ENCODE peak calls at places on chromosome 18, in five cellular contexts. O, I, A, F and Q are unnamed samples.

GRCh38 chr18:37566479-37567060 is 972 bp upstream of the CELF4 start:
- DNase-seq in O (no peak), I (no peak), A (peak), F (no peak), Q (no peak)

GRCh38 chr18:55264108-55264507 is 304.8 kb upstream of the CCDC68 start:
- DNase-seq in O (peak), I (no peak), A (no peak), F (no peak), Q (no peak)

GRCh38 chr18:79548621-79548985 is 131.0 kb upstream of the CTDP1 start:
- DNase-seq in O (no peak), I (no peak), A (no peak), F (no peak), Q (no peak)

GRCh38 chr18:63604791-63605567 is 17.8 kb downstream of the SERPINB13 start:
- DNase-seq in O (peak), I (no peak), A (peak), F (no peak), Q (no peak)

GRCh38 chr18:63213331-63213900 is 106.2 kb downstream of the BCL2 start:
- DNase-seq in O (no peak), I (no peak), A (no peak), F (peak), Q (no peak)

GRCh38 chr18:44638141-44638540 is 42.5 kb upstream of the SETBP1 start:
- DNase-seq in O (no peak), I (no peak), A (no peak), F (no peak), Q (no peak)

GRCh38 chr18:54717673-54718435 is 110.4 kb upstream of the RAB27B start:
- DNase-seq in O (no peak), I (no peak), A (no peak), F (no peak), Q (no peak)

GRCh38 chr18:24456549-24456948 is 3.9 kb upstream of the HRH4 start:
- DNase-seq in O (no peak), I (no peak), A (no peak), F (no peak), Q (no peak)

GRCh38 chr18:42442661-42443060 is 487.6 kb downstream of the PIK3C3 start:
- DNase-seq in O (no peak), I (no peak), A (no peak), F (no peak), Q (no peak)

GRCh38 chr18:59593291-59593717 is 103.9 kb downstream of the CCBE1 start:
- DNase-seq in O (peak), I (no peak), A (peak), F (no peak), Q (no peak)

DNA sequence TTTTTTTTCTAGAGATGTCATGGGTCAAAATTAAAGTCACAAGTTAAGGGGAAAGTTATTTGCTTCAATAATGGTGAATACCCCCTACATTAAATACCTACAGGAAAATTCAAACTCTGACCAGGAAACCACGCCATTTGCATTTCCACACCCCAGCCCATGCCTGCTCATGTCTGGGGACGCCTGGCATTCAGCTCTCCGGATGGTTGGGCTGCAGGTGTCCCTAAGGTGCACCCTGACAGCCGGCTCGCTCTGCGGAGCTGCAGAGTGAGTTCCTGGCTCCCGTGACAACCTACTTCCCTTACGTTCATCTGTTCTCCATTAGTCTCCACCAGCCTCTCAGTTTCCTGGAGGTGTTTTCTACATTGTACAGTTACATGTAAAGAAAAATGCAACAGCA is 122.7 kb upstream of the RIOK3 start:
- DNase-seq in O (no peak), I (no peak), A (no peak), F (no peak), Q (no peak)
- H3K4me3 ChIP-seq in O (no peak), I (no peak), A (no peak), F (no peak), Q (no peak)

GRCh38 chr18:11655605-11655932 is 33.5 kb upstream of the GNAL start:
- DNase-seq in O (no peak), I (no peak), A (no peak), F (no peak), Q (no peak)
- H3K4me3 ChIP-seq in O (no peak), I (peak), A (no peak), F (no peak), Q (no peak)

DNA sequence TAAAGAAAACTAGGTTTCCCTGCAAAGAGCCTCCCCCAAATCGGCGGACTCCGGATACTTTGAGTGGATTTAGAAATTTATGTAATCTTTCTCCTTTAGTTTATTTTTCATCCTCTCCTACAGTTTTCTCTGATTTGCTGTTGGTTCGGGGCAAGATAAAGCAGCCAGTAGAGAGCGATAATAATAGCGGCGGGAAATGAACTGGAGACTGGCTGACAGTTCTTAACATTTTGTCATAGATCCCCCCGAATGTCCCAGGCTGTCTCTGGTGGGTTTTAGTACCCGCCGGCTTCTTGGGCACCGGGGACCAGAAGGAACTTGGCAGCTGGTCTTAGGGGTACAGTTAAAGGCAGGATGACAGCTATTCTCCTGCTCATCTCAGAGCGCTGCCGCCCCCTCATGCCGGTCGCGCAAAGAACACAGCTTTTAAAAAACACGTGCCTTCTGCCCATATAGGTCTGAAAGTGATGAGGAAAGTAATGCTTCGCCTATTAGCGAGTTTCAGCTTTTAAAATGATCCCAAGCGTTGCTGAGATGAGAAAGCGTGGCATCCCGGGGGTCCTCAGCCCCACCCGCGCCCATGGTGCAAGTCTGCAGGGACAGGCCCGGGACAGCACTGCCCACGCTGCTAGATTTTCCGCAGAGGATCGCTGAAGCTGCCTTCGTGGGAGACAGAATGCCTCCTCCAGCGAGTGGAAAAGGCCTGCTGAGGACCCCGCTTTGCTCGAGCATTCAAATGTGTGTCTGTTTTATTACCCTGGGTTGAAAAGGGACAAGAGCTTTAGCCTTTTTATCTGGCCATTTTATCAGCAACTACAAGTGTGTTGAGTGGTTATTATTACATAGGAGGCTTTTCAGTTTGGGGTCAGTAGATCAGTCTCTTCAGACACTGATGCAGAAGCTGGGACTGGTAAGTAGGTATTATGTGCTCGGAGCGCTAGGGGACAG is 3.8 kb downstream of the ONECUT2 start:
- DNase-seq in O (no peak), I (no peak), A (no peak), F (no peak), Q (no peak)
- H3K4me3 ChIP-seq in O (no peak), I (peak), A (peak), F (no peak), Q (peak)

GRCh38 chr18:51621103-51621969 is 423.9 kb upstream of the MEX3C start:
- DNase-seq in O (no peak), I (no peak), A (peak), F (peak), Q (peak)

GRCh38 chr18:51619283-51619682 is 421.8 kb upstream of the MEX3C start:
- DNase-seq in O (no peak), I (no peak), A (no peak), F (no peak), Q (no peak)

GRCh38 chr18:51624311-51624710 is 426.8 kb upstream of the MEX3C start:
- DNase-seq in O (no peak), I (no peak), A (no peak), F (no peak), Q (no peak)

GRCh38 chr18:51623653-51624052 is 426.2 kb upstream of the MEX3C start:
- DNase-seq in O (no peak), I (no peak), A (no peak), F (no peak), Q (no peak)

GRCh38 chr18:51622676-51623075 is 425.2 kb upstream of the MEX3C start:
- DNase-seq in O (no peak), I (no peak), A (no peak), F (no peak), Q (no peak)
- H3K4me3 ChIP-seq in O (no peak), I (no peak), A (no peak), F (no peak), Q (no peak)

DNA sequence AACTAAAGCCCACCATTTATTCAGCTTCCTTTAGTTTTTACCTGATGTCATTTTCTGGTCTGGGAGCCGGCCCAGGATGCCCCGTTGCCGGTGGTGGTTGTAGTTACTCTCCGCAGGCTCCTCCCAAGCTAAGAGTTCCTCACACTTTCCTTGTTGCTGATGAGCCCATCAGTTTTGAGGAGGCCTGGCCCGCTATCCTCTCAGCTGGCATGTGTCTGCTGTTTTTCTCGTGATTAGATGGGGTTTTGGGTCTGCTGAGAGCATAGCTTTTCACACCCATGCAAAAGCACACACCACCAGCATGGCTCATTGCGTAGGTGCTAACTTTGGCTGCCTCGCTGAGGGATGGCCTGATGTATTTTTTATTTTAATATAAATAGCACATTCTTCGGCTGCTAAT is 72.1 kb downstream of the PSMG2 start:
- DNase-seq in O (no peak), I (no peak), A (no peak), F (no peak), Q (no peak)
- H3K4me3 ChIP-seq in O (no peak), I (no peak), A (no peak), F (no peak), Q (no peak)

GRCh38 chr18:77055429-77056310 is 76.9 kb downstream of the MBP start:
- DNase-seq in O (peak), I (no peak), A (no peak), F (no peak), Q (no peak)

GRCh38 chr18:77056399-77057015 is 76.1 kb downstream of the MBP start:
- DNase-seq in O (no peak), I (no peak), A (no peak), F (no peak), Q (no peak)

GRCh38 chr18:77058186-77058847 is 74.3 kb downstream of the MBP start:
- DNase-seq in O (no peak), I (no peak), A (no peak), F (no peak), Q (no peak)

GRCh38 chr18:77054606-77055428 is 77.8 kb downstream of the MBP start:
- DNase-seq in O (peak), I (peak), A (peak), F (peak), Q (peak)

DNA sequence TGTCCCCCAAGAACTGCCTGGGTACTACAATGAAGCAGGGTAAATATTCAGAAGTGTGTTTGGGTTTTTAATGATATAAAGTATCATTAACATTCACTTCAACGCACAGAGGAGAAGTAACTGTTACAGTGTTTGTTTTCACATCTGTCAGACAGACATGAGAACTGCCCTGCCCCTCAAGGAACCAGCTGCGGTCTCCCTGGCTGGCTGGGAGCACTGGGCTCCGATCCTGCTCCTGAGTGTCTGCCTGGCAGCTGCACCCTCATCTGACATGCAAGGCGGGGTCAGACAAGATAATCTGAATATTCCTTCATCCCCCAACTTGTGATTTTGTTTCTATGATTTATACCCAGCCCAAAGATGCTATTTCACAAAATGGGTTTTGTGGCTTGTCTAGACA is 75.5 kb downstream of the MBP start:
- DNase-seq in O (no peak), I (no peak), A (no peak), F (peak), Q (no peak)
- H3K4me3 ChIP-seq in O (no peak), I (no peak), A (peak), F (no peak), Q (no peak)

DNA sequence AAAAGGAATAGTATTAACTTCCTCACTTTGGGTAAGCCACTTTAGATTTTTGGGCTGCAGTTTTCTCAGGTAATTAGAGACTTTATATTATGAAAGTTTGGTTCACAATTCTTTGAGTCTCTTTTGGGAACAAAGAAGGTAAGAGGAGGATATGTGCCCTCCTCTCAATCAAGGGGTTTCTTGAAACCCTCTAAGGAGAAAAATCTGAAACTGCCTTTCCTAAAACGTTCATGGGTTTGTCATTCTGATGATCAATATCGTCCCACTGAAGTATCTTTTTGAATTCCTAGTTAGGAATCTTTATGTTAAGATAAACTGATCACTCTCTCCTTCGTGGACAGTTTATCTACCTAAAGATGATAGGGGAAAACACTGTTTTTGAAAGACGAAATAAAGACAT is 42.4 kb upstream of the AKAIN1 start:
- DNase-seq in O (no peak), I (no peak), A (no peak), F (no peak), Q (no peak)
- H3K4me3 ChIP-seq in O (no peak), I (peak), A (peak), F (peak), Q (peak)

GRCh38 chr18:13878858-13879257 is 36.5 kb downstream of the MC2R start:
- DNase-seq in O (no peak), I (no peak), A (no peak), F (no peak), Q (no peak)

GRCh38 chr18:13879492-13879891 is 35.8 kb downstream of the MC2R start:
- DNase-seq in O (no peak), I (no peak), A (no peak), F (no peak), Q (no peak)

GRCh38 chr18:13879937-13880336 is 35.4 kb downstream of the MC2R start:
- DNase-seq in O (no peak), I (no peak), A (no peak), F (no peak), Q (no peak)

GRCh38 chr18:13874558-13874957 is 40.8 kb downstream of the MC2R start:
- DNase-seq in O (no peak), I (no peak), A (no peak), F (no peak), Q (no peak)

DNA sequence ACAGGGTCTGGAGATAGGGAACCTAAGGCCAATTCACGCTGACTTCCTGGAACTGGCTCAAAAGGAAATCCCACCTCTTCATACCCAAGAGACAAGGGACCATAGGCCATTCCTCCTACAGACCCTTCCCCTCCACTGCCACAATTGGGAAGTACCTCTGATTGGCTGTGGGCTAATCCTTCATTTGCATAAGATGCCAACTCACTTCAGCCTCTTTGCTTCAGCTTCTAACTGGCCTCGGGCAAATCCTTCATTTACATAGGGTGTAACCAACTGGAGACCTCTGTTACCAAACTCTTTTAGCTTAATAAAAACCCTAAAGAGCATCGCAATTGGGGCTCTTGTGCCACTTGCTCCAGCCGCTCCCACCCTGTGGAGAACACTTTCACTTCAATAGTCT is 38.2 kb downstream of the MC2R start:
- DNase-seq in O (no peak), I (no peak), A (no peak), F (no peak), Q (no peak)
- H3K4me3 ChIP-seq in O (no peak), I (no peak), A (no peak), F (no peak), Q (no peak)